ENCODE peak calls at places on chromosomes 4 and X, in eight cellular contexts. A is NCI-H2081; M is CD8-positive, alpha-beta memory T cell; C is kidney tubule cell; V is activated T-cell treated with anti-CD3 and anti-CD28 coated beads, Interleukin-2, amount 50 U/mL, for 1 hour; F is mammary epithelial cell; L is RWPE2; J is endodermal cell. W is an unnamed sample.

GRCh38 chrX:34300871-34301270 is 168.8 kb upstream of the FAM47A start:
- DNase-seq in F (peak; percentile 12), M (no peak), C (peak; percentile 59), J (peak; percentile 83), V (no peak), L (no peak), A (peak; percentile 67), W (no peak)

GRCh38 chrX:135185795-135186443 is 14.7 kb upstream of the CT55 start:
- DNase-seq in J (peak; percentile 70), A (peak; percentile 10), V (no peak), C (peak; percentile 60), L (no peak), M (peak; percentile 47), F (peak; percentile 53), W (no peak)

GRCh38 chrX:98459669-98460068 is 1576.0 kb downstream of the RPA4 start:
- DNase-seq in C (no peak), F (no peak), J (no peak), M (no peak), A (no peak), V (no peak), L (no peak), W (no peak)

GRCh38 chr4:77217526-77217925 is 60.5 kb downstream of the CCNG2 start:
- DNase-seq in V (no peak), C (no peak), A (no peak), F (no peak), M (no peak), L (no peak), J (no peak), W (no peak)

GRCh38 chrX:45850197-45850774 is 649.6 kb upstream of the DIPK2B start:
- DNase-seq in V (peak; percentile 34), J (peak; percentile 60), C (peak; percentile 53), F (peak; percentile 46), L (peak; percentile 34), M (peak; percentile 46), A (no peak), W (peak; percentile 7)

GRCh38 chrX:136822337-136823095 is 41.8 kb upstream of the ARHGEF6 start:
- DNase-seq in M (no peak), C (no peak), V (no peak), F (no peak), L (no peak), A (no peak), J (no peak), W (no peak)

GRCh38 chrX:63918611-63919010 is 133.6 kb upstream of the ARHGEF9 start:
- DNase-seq in V (no peak), F (peak; percentile 28), A (no peak), J (peak; percentile 55), M (no peak), C (peak; percentile 34), L (no peak), W (no peak)

GRCh38 chr4:1208970-1209704 is 36.8 kb upstream of the SPON2 start:
- DNase-seq in A (no peak), M (peak; percentile 42), L (peak; percentile 51), V (no peak), F (no peak), J (no peak), C (no peak), W (no peak)

GRCh38 chr4:17082186-17082585 is 183.7 kb upstream of the LDB2 start:
- DNase-seq in C (no peak), J (no peak), L (no peak), V (no peak), A (no peak), F (no peak), M (no peak), W (no peak)

GRCh38 chr4:139835006-139835405 is 169.4 kb downstream of the MGST2 start:
- DNase-seq in F (no peak), A (no peak), C (peak; percentile 63), V (no peak), J (no peak), M (no peak), L (no peak), W (no peak)

GRCh38 chr4:182916483-182917181 is 554 bp downstream of the DCTD start:
- DNase-seq in A (peak; percentile 72), L (no peak), J (peak; percentile 78), V (no peak), C (peak; percentile 73), M (peak; percentile 57), F (peak; percentile 47), W (peak; percentile 30)

GRCh38 chr4:48708610-48709009 is 71.5 kb downstream of the FRYL start:
- DNase-seq in F (no peak), J (no peak), C (no peak), M (no peak), L (no peak), A (no peak), V (no peak), W (no peak)

GRCh38 chr4:79249879-79250503 is 75.9 kb downstream of the NAA11 start:
- DNase-seq in L (no peak), C (peak; percentile 17), J (no peak), V (no peak), M (no peak), A (no peak), F (no peak), W (peak; percentile 6)

GRCh38 chrX:135112096-135112729 is 8.1 kb downstream of the ETDB start:
- DNase-seq in J (peak; percentile 81), M (no peak), F (peak; percentile 23), V (no peak), A (peak; percentile 23), L (no peak), C (peak; percentile 47), W (no peak)

GRCh38 chrX:15674899-15675489 is 10.4 kb upstream of the CLTRN start:
- DNase-seq in V (peak; percentile 92), F (peak; percentile 97), A (peak; percentile 89), J (peak; percentile 91), L (peak; percentile 78), C (peak; percentile 96), M (peak; percentile 91), W (peak; percentile 79)

GRCh38 chr4:15077969-15078368 is 75.7 kb downstream of the CPEB2 start:
- DNase-seq in L (no peak), C (no peak), J (no peak), M (no peak), F (peak; percentile 77), A (no peak), V (no peak), W (no peak)

GRCh38 chr4:106809083-106809482 is 227.0 kb downstream of the DKK2 start:
- DNase-seq in J (no peak), F (peak; percentile 48), V (no peak), L (no peak), A (no peak), M (no peak), C (peak; percentile 41), W (no peak)

GRCh38 chr4:4890574-4891260 is 31.3 kb downstream of the MSX1 start:
- DNase-seq in V (no peak), L (no peak), J (no peak), M (no peak), F (no peak), A (no peak), C (no peak), W (no peak)

GRCh38 chr4:38189445-38189844 is 229.2 kb downstream of the PTTG2 start:
- DNase-seq in J (no peak), A (no peak), L (peak; percentile 77), C (peak; percentile 97), V (no peak), F (peak; percentile 92), M (no peak), W (peak; percentile 11)

GRCh38 chr4:118898684-118899138 is 10.1 kb downstream of the SYNPO2 start:
- DNase-seq in C (no peak), A (no peak), F (no peak), V (no peak), L (no peak), J (no peak), M (no peak), W (no peak)

W was measured in NK-92 treated with Interleukin-12 subunit alpha and Interleukin-12 subunit beta, amount 100 ng/mL, for 24 hours.